ENCODE peak calls at places on chromosomes 12 and 14, in nine cellular contexts. L, O, W, X, H, A, D, B and Z are unnamed samples.

GRCh38 chr12:12467222-12467621 is 95.4 kb downstream of the DUSP16 start:
- DNase-seq in H (no peak), D (no peak), O (no peak), W (no peak), X (no peak), A (no peak), L (no peak), B (no peak), Z (no peak)

GRCh38 chr12:19129121-19129485 is 430 bp upstream of the PLEKHA5 start:
- DNase-seq in D (no peak), X (no peak), O (peak), A (no peak), W (no peak), H (no peak), L (no peak), B (no peak), Z (no peak)

GRCh38 chr12:94175763-94176660 is 27.6 kb downstream of the PLXNC1 start:
- DNase-seq in X (no peak), B (peak), L (peak), O (peak), W (no peak), D (peak), H (no peak), A (no peak), Z (no peak)

GRCh38 chr14:99562848-99563748 is 40.9 kb downstream of the CCDC85C start:
- DNase-seq in O (peak), B (no peak), L (peak), H (peak), W (peak), A (no peak), X (peak), D (peak), Z (peak)

GRCh38 chr12:9381619-9382018 is 173.4 kb upstream of the PZP start:
- DNase-seq in H (no peak), W (no peak), D (no peak), L (no peak), X (no peak), B (no peak), A (no peak), O (no peak), Z (no peak)

GRCh38 chr14:79638647-79639266 is 572.5 kb downstream of the DIO2 start:
- DNase-seq in W (no peak), B (no peak), H (no peak), O (no peak), A (no peak), L (no peak), X (no peak), D (no peak), Z (no peak)

GRCh38 chr12:69388371-69388770 is 28.8 kb downstream of the YEATS4 start:
- DNase-seq in D (peak), O (peak), B (peak), W (peak), L (no peak), H (no peak), A (no peak), X (peak), Z (no peak)

GRCh38 chr14:102140027-102140749 is 491 bp downstream of the WDR20 start:
- DNase-seq in D (peak), X (peak), A (no peak), B (peak), O (no peak), W (peak), L (peak), H (peak), Z (peak)

GRCh38 chr12:1030779-1031178 is 39.8 kb downstream of the ERC1 start:
- DNase-seq in O (no peak), W (no peak), A (no peak), H (no peak), D (no peak), L (no peak), X (no peak), B (no peak), Z (no peak)

GRCh38 chr14:28097585-28097984 is 669.0 kb upstream of the FOXG1 start:
- DNase-seq in X (peak), W (no peak), O (no peak), L (no peak), B (no peak), H (no peak), D (no peak), A (no peak), Z (no peak)

GRCh38 chr14:69666698-69667211 is 55.4 kb downstream of the SUSD6 start:
- DNase-seq in L (no peak), B (no peak), H (no peak), X (no peak), A (no peak), W (no peak), D (peak), O (peak), Z (no peak)

GRCh38 chr12:96448287-96448686 is 41.1 kb upstream of the CFAP54 start:
- DNase-seq in A (no peak), W (no peak), X (no peak), H (no peak), L (no peak), B (no peak), D (peak), O (peak), Z (no peak)

GRCh38 chr14:94045101-94045500 is 19.0 kb downstream of the OTUB2 start:
- DNase-seq in B (no peak), A (no peak), X (no peak), L (no peak), D (no peak), O (no peak), H (no peak), W (no peak), Z (no peak)

GRCh38 chr12:51714666-51715065 is 123.6 kb downstream of the SCN8A start:
- DNase-seq in X (no peak), O (peak), A (no peak), H (no peak), B (no peak), W (no peak), L (no peak), D (no peak), Z (no peak)

GRCh38 chr14:52553002-52553670 is 500 bp downstream of the GPR137C start:
- DNase-seq in X (no peak), L (peak), D (peak), O (no peak), H (peak), B (peak), W (peak), A (no peak), Z (peak)

GRCh38 chr14:31829256-31829923 is 247.7 kb upstream of the ARHGAP5 start:
- DNase-seq in A (no peak), B (no peak), W (peak), X (peak), D (peak), H (peak), L (no peak), O (peak), Z (no peak)

DNA sequence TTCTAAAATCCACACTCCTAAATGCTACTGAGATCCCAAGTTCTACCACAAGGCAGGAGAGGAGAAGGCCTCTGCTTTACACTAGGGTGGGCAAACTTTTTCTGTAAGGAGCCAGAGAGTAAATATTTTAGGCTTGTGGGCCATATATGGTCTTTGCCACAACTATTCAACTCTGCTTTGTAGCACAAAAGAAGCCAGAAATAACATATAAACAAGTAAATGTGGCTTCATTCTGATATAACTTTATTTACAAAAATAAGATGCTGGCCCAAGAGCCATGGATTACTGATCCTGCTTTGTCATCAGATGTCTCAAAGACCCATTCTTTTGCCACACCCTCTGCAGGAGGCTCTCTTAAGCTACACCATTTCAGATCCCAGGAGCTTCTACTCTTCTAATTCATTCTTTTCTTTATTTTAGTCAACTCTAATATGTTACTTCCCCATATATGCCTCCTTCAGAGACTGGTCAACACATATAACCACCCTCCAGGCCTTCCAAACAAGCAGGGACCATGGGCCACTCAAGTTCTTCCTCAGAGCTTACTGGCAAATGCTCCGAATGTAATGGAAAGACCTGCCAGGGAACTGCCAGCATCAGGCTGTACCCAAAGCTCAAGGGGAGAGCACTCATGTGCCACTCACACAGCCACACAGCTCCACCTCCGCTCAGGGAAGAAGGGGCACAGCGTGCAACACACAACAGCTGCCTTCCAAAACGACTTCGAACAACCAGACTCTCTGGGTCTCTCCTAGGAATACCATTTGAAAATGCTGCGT is 15.6 kb downstream of the APPL2 start:
- DNase-seq in B (no peak), A (no peak), W (no peak), D (no peak), H (no peak), L (no peak), X (no peak), O (no peak), Z (no peak)
- H3K27ac ChIP-seq in B (no peak), A (no peak), W (no peak), D (no peak), H (no peak), L (peak), X (no peak), O (no peak), Z (peak)

GRCh38 chr12:53224897-53225634 is 6.9 kb downstream of the RARG start:
- DNase-seq in B (no peak), H (no peak), A (no peak), O (no peak), D (no peak), L (no peak), W (no peak), X (no peak), Z (no peak)
- H3K27ac ChIP-seq in B (no peak), H (no peak), A (peak), O (peak), D (no peak), L (peak), W (no peak), X (peak), Z (no peak)

DNA sequence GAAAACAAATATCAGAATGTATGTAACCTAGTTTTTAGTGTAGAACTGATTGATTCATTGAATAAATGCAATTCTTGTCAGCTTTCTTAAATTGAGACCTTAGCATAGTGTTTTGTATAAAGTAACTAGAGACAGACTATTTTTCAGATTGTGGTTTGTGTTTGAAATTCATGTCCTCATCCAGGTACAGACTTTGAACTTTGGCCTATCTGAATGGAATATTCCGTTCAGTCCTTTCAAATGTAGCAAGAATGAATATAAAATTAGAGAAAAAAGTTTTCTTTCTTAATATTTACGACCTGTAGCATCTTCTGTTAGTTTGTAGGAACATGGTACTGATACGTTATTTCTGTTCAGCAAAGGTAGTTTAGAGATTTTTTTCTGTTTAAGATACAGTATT is 378.4 kb upstream of the RGS6 start:
- DNase-seq in B (no peak), O (no peak), X (no peak), D (no peak), A (no peak), L (no peak), W (no peak), H (no peak), Z (no peak)
- H3K27ac ChIP-seq in B (no peak), O (no peak), X (no peak), D (no peak), A (no peak), L (no peak), W (no peak), H (no peak), Z (no peak)

GRCh38 chr12:108782971-108783370 is 51.7 kb upstream of the CORO1C start:
- DNase-seq in L (no peak), D (no peak), W (no peak), B (no peak), O (no peak), H (no peak), A (no peak), X (no peak), Z (no peak)
- H3K27ac ChIP-seq in L (no peak), D (peak), W (no peak), B (no peak), O (no peak), H (no peak), A (no peak), X (no peak), Z (no peak)

DNA sequence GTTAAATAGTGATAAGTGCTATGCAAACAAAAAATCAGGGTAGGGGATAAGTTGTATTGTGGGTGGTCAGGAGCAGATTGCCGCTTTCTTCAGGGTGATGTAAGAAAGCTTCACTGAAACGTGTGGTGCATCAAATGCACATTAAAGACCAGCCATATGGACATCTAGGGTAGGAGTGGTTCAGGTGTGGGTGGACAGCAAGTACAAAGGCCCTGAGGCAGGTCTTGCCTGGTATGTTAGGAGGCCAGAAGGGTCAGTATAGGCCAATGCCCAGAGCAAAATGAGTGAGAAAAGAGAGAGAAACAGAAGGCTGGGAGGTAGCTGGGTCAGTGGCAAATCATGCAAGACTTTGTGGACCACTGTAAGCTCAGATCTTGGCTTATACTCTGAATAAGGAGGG is 25.6 kb upstream of the CISTR start:
- DNase-seq in X (no peak), D (no peak), W (no peak), L (no peak), A (no peak), O (no peak), B (no peak), H (no peak), Z (no peak)
- H3K27ac ChIP-seq in X (no peak), D (no peak), W (no peak), L (no peak), A (no peak), O (no peak), B (no peak), H (no peak), Z (no peak)

DNA sequence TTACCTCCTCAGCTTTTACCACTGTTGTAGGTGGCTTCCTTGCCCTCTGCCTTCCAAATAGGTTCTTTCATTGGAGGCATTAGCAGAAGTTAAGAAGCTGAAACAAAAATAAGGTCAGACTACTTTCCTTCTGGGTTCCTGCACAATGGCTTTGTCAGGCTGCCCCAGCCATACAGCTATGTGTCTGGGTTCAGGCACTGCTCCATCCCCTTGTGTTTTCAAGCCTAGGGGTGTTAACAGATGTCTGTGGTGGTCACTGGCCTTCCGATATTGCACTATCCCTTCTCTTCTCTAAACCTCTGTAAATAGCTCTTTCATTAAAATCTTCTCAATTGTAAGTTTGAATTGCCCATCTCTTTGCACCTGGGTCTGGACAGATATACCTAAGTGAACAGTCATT is 728.9 kb downstream of the SLC16A7 start:
- DNase-seq in D (no peak), W (no peak), A (no peak), X (no peak), O (no peak), H (no peak), L (no peak), B (no peak), Z (no peak)
- H3K27ac ChIP-seq in D (no peak), W (no peak), A (no peak), X (no peak), O (no peak), H (no peak), L (no peak), B (no peak), Z (no peak)